ENCODE peak calls at places on chromosome 13, in four cellular contexts. One of them, this sample, is unnamed. For H3K4me1, the result is how much of the 10 kb centered on the place peaks cover.

GRCh38 chr13:24036115-24036514 is 124.4 kb upstream of the SPATA13 start:
- DNase-seq in pancreas: no peak
- DNase-seq in OCI-LY7: no peak
- DNase-seq in cardiac muscle cell: no peak
- DNase-seq in this sample: no peak

GRCh38 chr13:53201454-53202225 is 173.0 kb downstream of the OLFM4 start:
- DNase-seq in OCI-LY7: no peak
- DNase-seq in pancreas: peak
- DNase-seq in cardiac muscle cell: peak
- DNase-seq in this sample: peak

GRCh38 chr13:98543380-98544104 is 33.4 kb downstream of the STK24 start:
- DNase-seq in OCI-LY7: no peak
- DNase-seq in pancreas: no peak
- DNase-seq in cardiac muscle cell: no peak
- DNase-seq in this sample: no peak

GRCh38 chr13:94607939-94608338 is 6.3 kb downstream of the GPR180 start:
- DNase-seq in pancreas: no peak
- DNase-seq in OCI-LY7: no peak
- DNase-seq in cardiac muscle cell: no peak
- DNase-seq in this sample: no peak

GRCh38 chr13:94660695-94661324 is 51.5 kb downstream of the SOX21 start:
- DNase-seq in cardiac muscle cell: no peak
- DNase-seq in pancreas: no peak
- DNase-seq in OCI-LY7: peak
- DNase-seq in this sample: no peak

GRCh38 chr13:51276684-51277083 is 54.5 kb downstream of the FAM124A start:
- DNase-seq in pancreas: no peak
- DNase-seq in OCI-LY7: no peak
- DNase-seq in cardiac muscle cell: no peak
- DNase-seq in this sample: no peak

GRCh38 chr13:114071441-114071840 is 61.0 kb downstream of the RASA3 start:
- DNase-seq in pancreas: no peak
- DNase-seq in OCI-LY7: no peak
- DNase-seq in cardiac muscle cell: no peak
- DNase-seq in this sample: peak

GRCh38 chr13:78409172-78409571 is 194.2 kb downstream of the POU4F1 start:
- DNase-seq in OCI-LY7: peak
- DNase-seq in pancreas: no peak
- DNase-seq in cardiac muscle cell: no peak
- DNase-seq in this sample: no peak

GRCh38 chr13:40377783-40378182 is 288.7 kb downstream of the FOXO1 start:
- DNase-seq in pancreas: no peak
- DNase-seq in cardiac muscle cell: no peak
- DNase-seq in OCI-LY7: no peak
- DNase-seq in this sample: no peak

GRCh38 chr13:42656136-42656535 is 82.2 kb downstream of the TNFSF11 start:
- DNase-seq in pancreas: no peak
- DNase-seq in cardiac muscle cell: peak
- DNase-seq in OCI-LY7: no peak
- DNase-seq in this sample: no peak

GRCh38 chr13:36183901-36184300 is 30.5 kb downstream of the SOHLH2 start:
- DNase-seq in cardiac muscle cell: no peak
- DNase-seq in OCI-LY7: no peak
- DNase-seq in pancreas: no peak
- DNase-seq in this sample: no peak

GRCh38 chr13:42728507-42729180 is 52.7 kb upstream of the FAM216B start:
- DNase-seq in cardiac muscle cell: no peak
- DNase-seq in OCI-LY7: no peak
- DNase-seq in pancreas: no peak
- DNase-seq in this sample: no peak

GRCh38 chr13:112926993-112927392 is 42.0 kb upstream of the MCF2L start:
- DNase-seq in cardiac muscle cell: no peak
- DNase-seq in pancreas: no peak
- DNase-seq in OCI-LY7: no peak
- DNase-seq in this sample: no peak

GRCh38 chr13:98301721-98302120 is 124.7 kb upstream of the RNF113B start:
- DNase-seq in cardiac muscle cell: no peak
- DNase-seq in OCI-LY7: no peak
- DNase-seq in pancreas: no peak
- DNase-seq in this sample: no peak

GRCh38 chr13:97120976-97121375 is 101.2 kb upstream of the MBNL2 start:
- DNase-seq in OCI-LY7: no peak
- DNase-seq in cardiac muscle cell: no peak
- DNase-seq in pancreas: no peak
- DNase-seq in this sample: no peak

GRCh38 chr13:111213964-111214726 is 99.0 kb downstream of the ARHGEF7 start:
- DNase-seq in cardiac muscle cell: peak
- DNase-seq in pancreas: no peak
- DNase-seq in OCI-LY7: peak
- DNase-seq in this sample: peak

GRCh38 chr13:80499536-80500280 is 158.8 kb upstream of the SPRY2 start:
- DNase-seq in cardiac muscle cell: no peak
- DNase-seq in OCI-LY7: no peak
- DNase-seq in pancreas: no peak
- DNase-seq in this sample: no peak

GRCh38 chr13:113922412-113923118 is 51.3 kb downstream of the C13orf46 start:
- DNase-seq in pancreas: no peak
- DNase-seq in cardiac muscle cell: no peak
- DNase-seq in OCI-LY7: no peak
- DNase-seq in this sample: no peak

GRCh38 chr13:112969692-112970338 is 801 bp downstream of the MCF2L start:
- DNase-seq in cardiac muscle cell: no peak
- DNase-seq in OCI-LY7: no peak
- DNase-seq in pancreas: no peak
- DNase-seq in this sample: no peak

GRCh38 chr13:99797716-99798115 is 173.9 kb downstream of the ZIC5 start:
- DNase-seq in pancreas: no peak
- DNase-seq in cardiac muscle cell: no peak
- DNase-seq in OCI-LY7: no peak
- DNase-seq in this sample: no peak

GRCh38 chr13:99363391-99363790 is 56.2 kb upstream of the GPR183 start:
- DNase-seq in cardiac muscle cell: no peak
- DNase-seq in OCI-LY7: no peak
- DNase-seq in pancreas: no peak
- DNase-seq in this sample: no peak

GRCh38 chr13:74040200-74040599 is 94.0 kb downstream of the KLF12 start:
- DNase-seq in OCI-LY7: peak
- DNase-seq in cardiac muscle cell: peak
- DNase-seq in pancreas: no peak
- DNase-seq in this sample: peak

GRCh38 chr13:102286326-102286725 is 115.5 kb downstream of the FGF14 start:
- DNase-seq in OCI-LY7: no peak
- DNase-seq in cardiac muscle cell: no peak
- DNase-seq in pancreas: no peak
- DNase-seq in this sample: no peak

GRCh38 chr13:64471916-64472315 is 2758.2 kb downstream of the PCDH9 start:
- DNase-seq in OCI-LY7: no peak
- DNase-seq in pancreas: no peak
- DNase-seq in cardiac muscle cell: peak
- DNase-seq in this sample: no peak

GRCh38 chr13:19589312-19589711 is 28.0 kb upstream of the TPTE2 start:
- DNase-seq in cardiac muscle cell: no peak
- DNase-seq in OCI-LY7: no peak
- DNase-seq in pancreas: no peak
- DNase-seq in this sample: no peak

GRCh38 chr13:19590423-19590822 is 29.1 kb upstream of the TPTE2 start:
- DNase-seq in cardiac muscle cell: no peak
- DNase-seq in pancreas: no peak
- DNase-seq in OCI-LY7: no peak
- DNase-seq in this sample: no peak

GRCh38 chr13:19586904-19587634 is 25.7 kb upstream of the TPTE2 start:
- DNase-seq in pancreas: no peak
- DNase-seq in OCI-LY7: peak
- DNase-seq in cardiac muscle cell: no peak
- DNase-seq in this sample: no peak

GRCh38 chr13:19591864-19592263 is 30.5 kb upstream of the TPTE2 start:
- DNase-seq in pancreas: no peak
- DNase-seq in OCI-LY7: no peak
- DNase-seq in cardiac muscle cell: no peak
- DNase-seq in this sample: no peak

DNA sequence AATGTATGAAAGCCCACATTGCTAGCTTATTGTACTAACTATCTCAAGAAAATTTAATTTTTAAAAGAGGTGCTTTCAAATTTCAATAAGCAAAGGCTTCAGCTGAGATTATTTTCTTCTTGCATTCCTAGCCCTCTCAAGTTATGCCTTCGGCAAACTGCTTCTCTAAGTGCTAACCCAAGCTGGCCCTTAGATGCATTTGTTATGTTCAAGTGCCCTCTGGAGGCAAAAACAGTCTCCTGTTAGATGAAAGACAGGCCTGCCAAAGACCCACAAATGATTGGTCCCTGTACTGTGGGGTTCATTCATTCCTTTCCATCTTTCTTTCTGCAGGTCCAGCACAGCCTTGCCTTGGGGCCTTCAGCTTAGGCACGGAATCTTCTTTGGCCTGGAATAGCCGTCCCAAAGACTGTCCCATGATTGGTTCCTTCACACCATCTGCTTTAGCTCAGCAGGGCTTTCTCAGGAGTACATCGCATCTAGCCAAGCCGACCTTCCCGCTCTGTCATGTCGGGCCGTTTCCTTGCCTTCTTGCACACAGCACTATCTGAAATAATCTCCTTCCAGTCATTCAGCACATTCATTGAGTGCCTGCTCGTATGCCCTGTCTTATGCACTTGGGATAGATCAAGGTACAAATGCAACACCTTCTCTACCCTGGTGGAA is 26.4 kb upstream of the TPTE2 start:
- DNase-seq in pancreas: no peak
- DNase-seq in OCI-LY7: peak
- DNase-seq in cardiac muscle cell: no peak
- DNase-seq in this sample: no peak
- H3K27ac ChIP-seq in pancreas: no peak
- H3K27ac ChIP-seq in OCI-LY7: no peak
- H3K27ac ChIP-seq in cardiac muscle cell: no peak
- H3K27ac ChIP-seq in this sample: no peak

DNA sequence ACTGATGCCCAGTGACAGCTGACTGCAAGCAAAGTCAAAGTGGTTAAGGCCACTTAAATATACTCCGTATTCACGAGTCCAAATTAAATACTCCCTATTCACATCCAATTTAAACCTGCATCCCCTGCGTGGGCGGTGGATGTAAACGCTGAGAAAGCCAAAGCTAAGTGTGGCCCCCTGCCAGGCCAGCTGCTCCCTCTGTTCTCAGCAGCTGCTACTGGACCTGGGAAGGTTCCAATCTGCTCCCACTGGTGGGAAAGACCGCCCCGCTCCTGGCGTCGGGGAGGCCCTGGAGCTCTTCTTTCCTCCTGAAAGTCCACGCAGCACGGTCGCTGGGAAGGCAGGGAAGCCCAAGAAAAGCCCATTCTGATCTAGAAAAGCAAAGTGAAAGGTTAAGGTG is 205.4 kb upstream of the GPR12 start:
- DNase-seq in OCI-LY7: no peak
- DNase-seq in cardiac muscle cell: no peak
- DNase-seq in pancreas: peak
- DNase-seq in this sample: no peak
- H3K4me1 ChIP-seq in OCI-LY7: under half
- H3K4me1 ChIP-seq in cardiac muscle cell: under half
- H3K4me1 ChIP-seq in pancreas: half or more
- H3K4me1 ChIP-seq in this sample: under half

GRCh38 chr13:33997574-33997973 is 179.6 kb downstream of the RFC3 start:
- DNase-seq in OCI-LY7: no peak
- DNase-seq in pancreas: no peak
- DNase-seq in cardiac muscle cell: no peak
- DNase-seq in this sample: no peak

GRCh38 chr13:33992891-33993336 is 175.0 kb downstream of the RFC3 start:
- DNase-seq in cardiac muscle cell: no peak
- DNase-seq in OCI-LY7: peak
- DNase-seq in pancreas: no peak
- DNase-seq in this sample: no peak

GRCh38 chr13:33994198-33994597 is 176.2 kb downstream of the RFC3 start:
- DNase-seq in pancreas: no peak
- DNase-seq in OCI-LY7: peak
- DNase-seq in cardiac muscle cell: no peak
- DNase-seq in this sample: no peak

GRCh38 chr13:33999830-34000605 is 182.1 kb downstream of the RFC3 start:
- DNase-seq in pancreas: no peak
- DNase-seq in cardiac muscle cell: no peak
- DNase-seq in OCI-LY7: no peak
- DNase-seq in this sample: peak

GRCh38 chr13:33994826-33995502 is 177.0 kb downstream of the RFC3 start:
- DNase-seq in cardiac muscle cell: no peak
- DNase-seq in OCI-LY7: no peak
- DNase-seq in pancreas: no peak
- DNase-seq in this sample: no peak
- H3K27ac ChIP-seq in cardiac muscle cell: no peak
- H3K27ac ChIP-seq in OCI-LY7: no peak
- H3K27ac ChIP-seq in pancreas: no peak
- H3K27ac ChIP-seq in this sample: no peak

DNA sequence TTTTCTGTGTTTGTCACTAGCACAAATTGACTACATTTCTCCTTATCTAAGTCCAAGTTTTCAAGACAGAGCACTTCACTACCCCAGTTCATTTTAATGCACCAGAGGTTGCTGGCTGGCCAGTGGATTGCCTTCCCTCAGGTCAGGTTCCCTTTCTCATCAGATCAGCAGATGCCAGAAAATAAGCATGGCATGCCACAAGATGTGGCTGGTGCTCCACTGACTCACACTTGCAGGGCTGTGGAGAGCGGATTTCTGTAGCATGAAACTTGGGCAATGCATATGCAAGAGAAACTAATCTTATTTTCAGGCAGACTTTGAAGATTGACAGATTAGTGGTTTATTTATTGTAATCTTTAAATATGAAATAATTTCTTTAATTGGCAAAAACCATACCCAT is 79.5 kb downstream of the RUBCNL start:
- DNase-seq in OCI-LY7: no peak
- DNase-seq in pancreas: no peak
- DNase-seq in cardiac muscle cell: no peak
- DNase-seq in this sample: no peak
- H3K4me1 ChIP-seq in OCI-LY7: under half
- H3K4me1 ChIP-seq in pancreas: under half
- H3K4me1 ChIP-seq in cardiac muscle cell: under half
- H3K4me1 ChIP-seq in this sample: under half

This sample was measured in thyroid gland.